ENCODE peak calls at places on chromosomes 7 and 10, in five cellular contexts. T, M, C, Z and O are unnamed samples.

GRCh38 chr7:44631458-44632115 is 25.2 kb downstream of the OGDH start:
- DNase-seq in T (peak), M (no peak), C (peak), Z (no peak), O (no peak)

GRCh38 chr10:74855027-74855426 is 28.6 kb downstream of the KAT6B start:
- DNase-seq in T (no peak), M (no peak), C (peak), Z (peak), O (no peak)

GRCh38 chr10:121659236-121659635 is 61.0 kb upstream of the FGFR2 start:
- DNase-seq in T (no peak), M (no peak), C (no peak), Z (no peak), O (no peak)

GRCh38 chr10:49324711-49325110 is 25.7 kb downstream of the C10orf71 start:
- DNase-seq in T (no peak), M (no peak), C (no peak), Z (peak), O (no peak)

GRCh38 chr10:96512997-96513685 is 585 bp downstream of the TLL2 start:
- DNase-seq in T (no peak), M (peak), C (peak), Z (peak), O (peak)

GRCh38 chr7:92584953-92585352 is 5.2 kb downstream of the FAM133B start:
- DNase-seq in T (no peak), M (no peak), C (peak), Z (no peak), O (no peak)

GRCh38 chr10:125629758-125630376 is 53.1 kb downstream of the TEX36 start:
- DNase-seq in T (no peak), M (no peak), C (no peak), Z (peak), O (no peak)

GRCh38 chr7:69708857-69709256 is 110.6 kb downstream of the AUTS2 start:
- DNase-seq in T (no peak), M (no peak), C (no peak), Z (peak), O (no peak)

GRCh38 chr10:33799281-33799943 is 464.9 kb upstream of the NRP1 start:
- DNase-seq in T (no peak), M (no peak), C (no peak), Z (no peak), O (no peak)

GRCh38 chr7:105454058-105454739 is 65.5 kb upstream of the SRPK2 start:
- DNase-seq in T (no peak), M (no peak), C (no peak), Z (peak), O (no peak)

GRCh38 chr10:122461367-122461728 is at the start of gene HTRA1:
- DNase-seq in T (no peak), M (peak), C (no peak), Z (peak), O (no peak)

GRCh38 chr10:58531084-58531695 is 18.5 kb downstream of the BICC1 start:
- DNase-seq in T (no peak), M (peak), C (peak), Z (peak), O (peak)

GRCh38 chr7:6128205-6128604 is 97.0 kb downstream of the ANKRD61 start:
- DNase-seq in T (no peak), M (no peak), C (no peak), Z (no peak), O (no peak)

GRCh38 chr10:132714096-132714721 is 71.7 kb downstream of the NKX6-2 start:
- DNase-seq in T (no peak), M (no peak), C (no peak), Z (no peak), O (no peak)

GRCh38 chr10:3538850-3539531 is 246.0 kb downstream of the KLF6 start:
- DNase-seq in T (no peak), M (no peak), C (peak), Z (peak), O (no peak)

GRCh38 chr10:23193435-23194074 is 1.4 kb downstream of the PTF1A start:
- DNase-seq in T (no peak), M (no peak), C (no peak), Z (no peak), O (no peak)

GRCh38 chr10:131946321-131946751 is 35.4 kb downstream of the BNIP3 start:
- DNase-seq in T (no peak), M (no peak), C (no peak), Z (peak), O (no peak)

GRCh38 chr7:27196287-27196739 is 3.6 kb downstream of the HOXA13 start:
- DNase-seq in T (peak), M (peak), C (peak), Z (peak), O (peak)

GRCh38 chr7:157515342-157516041 is 178.7 kb downstream of the DNAJB6 start:
- DNase-seq in T (no peak), M (no peak), C (no peak), Z (no peak), O (no peak)

GRCh38 chr7:143002106-143002505 is 24.8 kb downstream of the OR9A2 start:
- DNase-seq in T (no peak), M (no peak), C (peak), Z (peak), O (no peak)

GRCh38 chr7:214410-215212 is 22.2 kb downstream of the FAM20C start:
- DNase-seq in T (no peak), M (no peak), C (no peak), Z (peak), O (no peak)

GRCh38 chr7:23594879-23595604 is 2.1 kb upstream of the CCDC126 start:
- DNase-seq in T (peak), M (peak), C (peak), Z (no peak), O (peak)

GRCh38 chr10:126459032-126459831 is 71.0 kb upstream of the ADAM12 start:
- DNase-seq in T (no peak), M (no peak), C (no peak), Z (peak), O (no peak)

GRCh38 chr10:44925224-44925623 is 14.1 kb downstream of the TMEM72 start:
- DNase-seq in T (peak), M (no peak), C (peak), Z (no peak), O (no peak)

GRCh38 chr10:125023862-125024495 is 82.1 kb downstream of the ZRANB1 start:
- DNase-seq in T (no peak), M (no peak), C (no peak), Z (peak), O (no peak)

GRCh38 chr10:96454184-96454583 is 59.5 kb downstream of the TLL2 start:
- DNase-seq in T (no peak), M (no peak), C (no peak), Z (no peak), O (no peak)

GRCh38 chr7:130904031-130904757 is 170.2 kb upstream of the KLF14 start:
- DNase-seq in T (no peak), M (no peak), C (no peak), Z (peak), O (no peak)

GRCh38 chr7:98213874-98214810 is 2.9 kb downstream of the BHLHA15 start:
- DNase-seq in T (no peak), M (no peak), C (no peak), Z (no peak), O (no peak)

GRCh38 chr7:142385528-142386340 is 127.9 kb upstream of the PRSS58 start:
- DNase-seq in T (peak), M (peak), C (peak), Z (peak), O (peak)

GRCh38 chr7:139989366-139990141 is 73.2 kb downstream of the PARP12 start:
- DNase-seq in T (no peak), M (no peak), C (no peak), Z (no peak), O (no peak)

GRCh38 chr7:47080816-47081215 is 501.1 kb downstream of the TNS3 start:
- DNase-seq in T (no peak), M (no peak), C (no peak), Z (peak), O (no peak)